ENCODE peak calls at places on chromosomes 2 and 18, in ten cellular contexts. G is CD8-positive, alpha-beta memory T cell; T is spleen; I is brain microvascular endothelial cell; W is naive thymus-derived CD4-positive, alpha-beta T cell; F is adrenal gland; X is heart right ventricle; P is mesenchymal stem cell; R is heart left ventricle; N is epithelial cell of esophagus. V is an unnamed sample.

GRCh38 chr2:53970095-53970897 is 497 bp downstream of the PSME4 start:
- DNase-seq in G (peak; percentile 18), T (no peak), I (peak; percentile 9), W (peak; percentile 27), F (peak; percentile 38), X (peak; percentile 20), P (peak; percentile 70), R (peak; percentile 51), N (peak; percentile 51), V (no peak)

GRCh38 chr2:201127570-201127969 is 11.6 kb downstream of the CFLAR start:
- DNase-seq in G (no peak), T (no peak), I (no peak), W (no peak), F (peak; percentile 69), X (no peak), P (no peak), R (peak; percentile 51), N (peak; percentile 47), V (no peak)

GRCh38 chr2:101881131-101881530 is 110.6 kb upstream of the IL1R2 start:
- DNase-seq in G (no peak), T (no peak), I (no peak), W (no peak), F (no peak), X (no peak), P (no peak), R (no peak), N (peak; percentile 45), V (no peak)

GRCh38 chr2:239290618-239291504 is 110.0 kb downstream of the HDAC4 start:
- DNase-seq in G (no peak), T (peak; percentile 73), I (no peak), W (no peak), F (peak; percentile 70), X (peak; percentile 67), P (peak; percentile 64), R (peak; percentile 73), N (peak; percentile 86), V (no peak)

GRCh38 chr2:46950314-46950713 is 34.7 kb upstream of the MCFD2 start:
- DNase-seq in G (no peak), T (no peak), I (no peak), W (no peak), F (no peak), X (no peak), P (no peak), R (no peak), N (no peak), V (no peak)

GRCh38 chr18:75478996-75479870 is 51.7 kb upstream of the SMIM21 start:
- DNase-seq in G (peak; percentile 27), T (no peak), I (peak; percentile 28), W (peak; percentile 54), F (no peak), X (no peak), P (peak; percentile 57), R (no peak), N (peak; percentile 70), V (peak; percentile 15)

GRCh38 chr2:72142743-72143440 is 4.8 kb downstream of the CYP26B1 start:
- DNase-seq in G (no peak), T (peak; percentile 79), I (no peak), W (no peak), F (peak; percentile 37), X (peak; percentile 79), P (peak; percentile 55), R (peak; percentile 78), N (no peak), V (no peak)

GRCh38 chr18:34031810-34032209 is 192.9 kb downstream of the NOL4 start:
- DNase-seq in G (no peak), T (no peak), I (no peak), W (no peak), F (no peak), X (no peak), P (no peak), R (no peak), N (peak; percentile 2), V (no peak)

GRCh38 chr18:32381761-32382160 is 88.9 kb downstream of the GAREM1 start:
- DNase-seq in G (no peak), T (no peak), I (no peak), W (no peak), F (no peak), X (no peak), P (no peak), R (no peak), N (peak; percentile 73), V (no peak)

GRCh38 chr2:130327703-130328527 is 14.8 kb upstream of the IMP4 start:
- DNase-seq in G (no peak), T (no peak), I (peak; percentile 78), W (no peak), F (no peak), X (no peak), P (peak; percentile 76), R (no peak), N (peak; percentile 80), V (no peak)

GRCh38 chr18:3747176-3747973 is 297.4 kb downstream of the TGIF1 start:
- DNase-seq in G (no peak), T (no peak), I (peak; percentile 37), W (no peak), F (peak; percentile 83), X (no peak), P (no peak), R (no peak), N (peak; percentile 35), V (no peak)

GRCh38 chr18:79169958-79170555 is 100.9 kb downstream of the ATP9B start:
- DNase-seq in G (no peak), T (no peak), I (no peak), W (no peak), F (peak; percentile 55), X (no peak), P (peak; percentile 28), R (no peak), N (peak; percentile 43), V (no peak)

GRCh38 chr2:111703759-111704158 is 180.2 kb downstream of the ANAPC1 start:
- DNase-seq in G (no peak), T (no peak), I (no peak), W (no peak), F (no peak), X (no peak), P (no peak), R (no peak), N (no peak), V (no peak)

GRCh38 chr18:56627991-56628390 is 10.4 kb downstream of the TXNL1 start:
- DNase-seq in G (no peak), T (no peak), I (no peak), W (no peak), F (no peak), X (no peak), P (no peak), R (no peak), N (no peak), V (no peak)

DNA sequence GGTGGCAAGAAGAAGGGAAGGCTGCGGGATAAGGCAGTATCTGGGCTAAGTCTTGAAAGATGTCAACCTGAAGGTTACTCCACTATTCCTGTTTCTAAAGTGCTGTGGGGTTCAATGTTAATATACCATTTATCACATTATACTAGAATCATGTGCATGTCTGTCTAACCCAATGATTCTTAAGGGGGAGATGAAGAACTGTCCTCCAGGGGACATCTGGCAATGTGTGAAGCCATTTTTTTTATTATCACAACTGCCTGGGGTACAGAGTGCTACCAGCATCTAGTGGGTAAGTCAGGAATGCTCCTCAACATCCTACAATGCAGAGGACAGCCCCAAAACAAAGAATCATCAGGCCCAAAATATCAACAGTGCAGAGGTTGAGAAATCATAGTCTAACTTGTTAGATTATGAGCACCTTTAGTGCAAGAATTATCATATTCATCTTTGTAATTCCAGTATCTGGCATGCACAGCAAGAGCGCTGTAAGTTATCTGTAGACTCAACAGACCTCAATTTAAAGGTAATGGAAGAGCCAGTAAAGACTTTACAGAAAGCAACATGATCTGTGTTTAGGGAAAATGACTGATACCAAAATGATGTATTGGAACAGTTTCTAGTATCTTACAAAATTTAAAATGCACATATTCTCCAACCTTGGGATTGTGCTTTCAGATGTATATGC is 26.3 kb downstream of the SP3 start:
- DNase-seq in G (no peak), T (no peak), I (no peak), W (no peak), F (no peak), X (no peak), P (no peak), R (no peak), N (no peak), V (no peak)
- H3K4me3 ChIP-seq in G (no peak overlapping the region), T (no peak overlapping the region), I (no peak overlapping the region), W (no peak overlapping the region), F (no peak overlapping the region), X (no peak overlapping the region), P (no peak overlapping the region), R (no peak overlapping the region), N (no peak overlapping the region), V (no peak overlapping the region)

GRCh38 chr2:159219394-159219998 is 67.0 kb downstream of the WDSUB1 start:
- DNase-seq in G (no peak), T (no peak), I (no peak), W (no peak), F (no peak), X (no peak), P (no peak), R (no peak), N (no peak), V (no peak)
- H3K4me3 ChIP-seq in G (no peak overlapping the region), T (no peak overlapping the region), I (no peak overlapping the region), W (no peak overlapping the region), F (no peak overlapping the region), X (no peak overlapping the region), P (no peak overlapping the region), R (no peak overlapping the region), N (no peak overlapping the region), V (no peak overlapping the region)

GRCh38 chr2:3533836-3534235 is 14.5 kb upstream of the ADI1 start:
- DNase-seq in G (no peak), T (no peak), I (no peak), W (no peak), F (no peak), X (no peak), P (no peak), R (no peak), N (no peak), V (no peak)

GRCh38 chr2:3535794-3536681 is 16.7 kb upstream of the ADI1 start:
- DNase-seq in G (no peak), T (peak; percentile 86), I (peak; percentile 93), W (no peak), F (peak; percentile 86), X (peak; percentile 68), P (peak; percentile 99), R (peak; percentile 81), N (peak; percentile 77), V (no peak)

GRCh38 chr2:3536682-3537632 is 17.6 kb upstream of the ADI1 start:
- DNase-seq in G (no peak), T (peak; percentile 85), I (peak; percentile 68), W (no peak), F (peak; percentile 76), X (peak; percentile 61), P (peak; percentile 79), R (peak; percentile 55), N (peak; percentile 25), V (no peak)

GRCh38 chr2:3534251-3534814 is 15.0 kb upstream of the ADI1 start:
- DNase-seq in G (no peak), T (no peak), I (no peak), W (no peak), F (no peak), X (no peak), P (no peak), R (no peak), N (no peak), V (no peak)

GRCh38 chr2:3535467-3535793 is 16.1 kb upstream of the ADI1 start:
- DNase-seq in G (no peak), T (no peak), I (no peak), W (no peak), F (no peak), X (no peak), P (no peak), R (no peak), N (no peak), V (no peak)
- H3K4me3 ChIP-seq in G (no peak overlapping the region), T (no peak overlapping the region), I (peak overlapping the region; percentile 56), W (no peak overlapping the region), F (no peak overlapping the region), X (peak overlapping the region; percentile 47), P (peak overlapping the region; percentile 68), R (peak overlapping the region; percentile 29), N (no peak overlapping the region), V (no peak overlapping the region)

GRCh38 chr2:177239053-177239452 is 25.5 kb downstream of the NFE2L2 start:
- DNase-seq in G (no peak), T (no peak), I (no peak), W (no peak), F (no peak), X (no peak), P (no peak), R (no peak), N (no peak), V (no peak)
- H3K4me3 ChIP-seq in G (no peak overlapping the region), T (no peak overlapping the region), I (no peak overlapping the region), W (no peak overlapping the region), F (no peak overlapping the region), X (no peak overlapping the region), P (no peak overlapping the region), R (no peak overlapping the region), N (no peak overlapping the region), V (no peak overlapping the region)

V was measured in GM12864.